ENCODE peak calls at places on chromosomes 13 and 19, in four cellular contexts. B is IMR-90, F is A549, N is HepG2. Z is an unnamed sample.

GRCh38 chr13:23467048-23467931 is 33.8 kb upstream of the SACS start:
- DNase-seq in B (peak), F (no peak), N (no peak), Z (no peak)

GRCh38 chr13:68551701-68552522 is 1321.8 kb upstream of the PCDH9 start:
- DNase-seq in B (no peak), F (no peak), N (no peak), Z (no peak)

GRCh38 chr13:96621634-96622033 is 372.6 kb downstream of the OXGR1 start:
- DNase-seq in B (no peak), F (no peak), N (no peak), Z (no peak)

GRCh38 chr13:113642563-113642962 is 15.4 kb downstream of the ATP4B start:
- DNase-seq in B (no peak), F (no peak), N (no peak), Z (no peak)

GRCh38 chr13:109101550-109102144 is 472.2 kb downstream of the MYO16 start:
- DNase-seq in B (no peak), F (no peak), N (no peak), Z (no peak)

GRCh38 chr19:4557971-4558941 is 1.2 kb downstream of the SEMA6B start:
- DNase-seq in B (no peak), F (no peak), N (no peak), Z (peak)

GRCh38 chr19:2722541-2723344 is 1.6 kb upstream of the DIRAS1 start:
- DNase-seq in B (peak), F (peak), N (no peak), Z (peak)

GRCh38 chr19:1016647-1017114 is 4.2 kb downstream of the TMEM259 start:
- DNase-seq in B (peak), F (no peak), N (no peak), Z (no peak)

GRCh38 chr13:44013666-44014291 is 134.1 kb downstream of the LACC1 start:
- DNase-seq in B (peak), F (no peak), N (no peak), Z (no peak)

GRCh38 chr19:15636026-15636425 is 4.7 kb upstream of the CYP4F3 start:
- DNase-seq in B (no peak), F (no peak), N (no peak), Z (no peak)

GRCh38 chr13:111594606-111595005 is 274.2 kb downstream of the TEX29 start:
- DNase-seq in B (no peak), F (no peak), N (no peak), Z (no peak)

GRCh38 chr19:51354103-51354741 is 12.0 kb downstream of the ETFB start:
- DNase-seq in B (no peak), F (no peak), N (peak), Z (peak)

GRCh38 chr19:47582320-47582909 is 9.5 kb upstream of the ZNF541 start:
- DNase-seq in B (peak), F (no peak), N (no peak), Z (no peak)

GRCh38 chr19:10685210-10685609 is 16.0 kb upstream of the QTRT1 start:
- DNase-seq in B (no peak), F (no peak), N (no peak), Z (no peak)

GRCh38 chr19:1647664-1648155 is 4.7 kb downstream of the TCF3 start:
- DNase-seq in B (no peak), F (no peak), N (no peak), Z (no peak)

DNA sequence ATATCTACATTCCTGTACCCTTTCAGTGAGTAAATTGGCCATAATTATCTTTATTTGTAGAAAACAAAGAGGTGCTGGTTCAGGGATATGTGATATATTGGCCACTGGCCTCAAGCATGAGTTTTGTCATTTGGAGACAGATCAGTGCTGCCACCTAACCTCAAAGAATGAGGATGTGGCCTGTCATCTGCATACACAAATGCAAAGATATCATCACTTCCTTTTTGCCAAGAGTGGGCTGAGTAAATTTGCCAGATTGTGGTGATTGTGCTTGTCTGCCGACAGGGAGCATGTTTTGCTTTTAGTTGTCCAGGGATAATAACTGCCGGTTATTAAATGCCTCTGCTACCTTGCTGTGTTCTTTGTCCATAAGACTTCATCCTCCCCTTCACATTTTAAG is 44.2 kb downstream of the WASF3 start:
- DNase-seq in B (peak), F (no peak), N (no peak), Z (no peak)
- TF ChIP-seq MAZ in B (no peak), F (no peak), N (no peak), Z (no peak)

DNA sequence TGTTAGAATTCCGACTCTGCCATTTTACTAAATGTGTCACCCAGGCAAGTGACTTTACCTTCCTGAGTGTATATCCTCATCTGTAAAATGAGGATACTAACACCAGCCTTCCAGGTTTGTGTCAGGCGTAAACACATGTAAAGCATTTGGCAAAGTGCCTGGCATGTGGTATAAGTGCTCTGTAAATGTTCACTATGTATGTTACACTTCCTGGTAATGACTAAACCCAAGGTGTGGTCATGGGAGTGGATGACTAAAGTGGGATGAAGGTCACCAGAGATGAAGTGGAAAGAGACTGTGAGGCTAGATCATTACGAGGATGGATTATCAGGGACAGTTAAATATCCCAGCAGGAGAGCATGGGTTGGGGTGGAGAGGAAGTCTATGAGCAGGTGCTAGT is 25.6 kb downstream of the DEDD2 start:
- DNase-seq in B (peak), F (peak), N (peak), Z (no peak)
- TF ChIP-seq MAZ in B (no peak), F (no peak), N (no peak), Z (no peak)

GRCh38 chr19:38211206-38211605 is 12.8 kb downstream of the DPF1 start:
- DNase-seq in B (no peak), F (no peak), N (no peak), Z (peak)

GRCh38 chr19:38210458-38210987 is 13.5 kb downstream of the DPF1 start:
- DNase-seq in B (peak), F (no peak), N (no peak), Z (peak)

GRCh38 chr19:38209152-38209551 is 14.9 kb downstream of the DPF1 start:
- DNase-seq in B (no peak), F (no peak), N (no peak), Z (no peak)

GRCh38 chr19:38208571-38208970 is 15.5 kb downstream of the DPF1 start:
- DNase-seq in B (no peak), F (no peak), N (no peak), Z (no peak)

GRCh38 chr19:38209671-38210457 is 14.2 kb downstream of the DPF1 start:
- DNase-seq in B (peak), F (no peak), N (no peak), Z (no peak)
- TF ChIP-seq MAZ in B (peak), F (no peak), N (no peak), Z (no peak)

GRCh38 chr19:13053761-13054604 is 48.7 kb downstream of the LYL1 start:
- DNase-seq in B (peak), F (no peak), N (peak), Z (no peak)

GRCh38 chr19:13054605-13055212 is 47.9 kb downstream of the LYL1 start:
- DNase-seq in B (no peak), F (no peak), N (no peak), Z (no peak)

GRCh38 chr19:13056052-13056660 is 46.5 kb downstream of the LYL1 start:
- DNase-seq in B (peak), F (no peak), N (no peak), Z (no peak)

GRCh38 chr19:13057147-13057572 is 45.5 kb downstream of the LYL1 start:
- DNase-seq in B (no peak), F (no peak), N (peak), Z (no peak)

GRCh38 chr19:13055213-13056051 is 47.2 kb downstream of the LYL1 start:
- DNase-seq in B (peak), F (no peak), N (no peak), Z (no peak)
- TF ChIP-seq MAZ in B (peak), F (no peak), N (no peak), Z (no peak)

DNA sequence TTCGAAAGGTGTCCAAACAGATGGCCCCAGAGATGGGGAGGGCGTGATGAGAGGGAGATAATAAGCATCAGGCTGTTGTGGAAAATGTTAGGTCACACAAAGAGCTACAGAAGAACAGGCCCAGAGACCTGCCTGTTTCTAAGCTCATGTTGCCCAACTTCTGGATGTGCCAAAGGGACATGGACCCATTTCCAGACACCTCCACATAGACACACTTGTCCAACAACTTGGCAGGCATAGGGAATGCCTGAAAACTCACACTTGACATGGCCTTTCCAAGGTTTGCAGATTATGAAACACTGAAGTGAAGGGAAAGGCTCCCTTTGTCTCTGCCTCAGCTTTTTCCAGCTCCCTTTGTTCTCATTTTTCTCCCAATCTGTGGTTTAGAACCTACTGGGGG is 43.5 kb upstream of the CYP2B6 start:
- DNase-seq in B (no peak), F (no peak), N (no peak), Z (no peak)
- TF ChIP-seq MAZ in B (no peak), F (no peak), N (no peak), Z (no peak)

GRCh38 chr13:32986552-32986951 is 29.7 kb upstream of the KL start:
- DNase-seq in B (no peak), F (no peak), N (no peak), Z (no peak)

GRCh38 chr13:32987462-32987861 is 28.8 kb upstream of the KL start:
- DNase-seq in B (no peak), F (no peak), N (no peak), Z (no peak)

GRCh38 chr13:32984857-32985626 is 31.2 kb upstream of the KL start:
- DNase-seq in B (peak), F (peak), N (no peak), Z (no peak)

GRCh38 chr13:32989331-32989730 is 26.9 kb upstream of the KL start:
- DNase-seq in B (no peak), F (no peak), N (no peak), Z (no peak)

GRCh38 chr13:32988588-32989256 is 27.5 kb upstream of the KL start:
- DNase-seq in B (no peak), F (no peak), N (no peak), Z (no peak)
- TF ChIP-seq MAZ in B (no peak), F (no peak), N (no peak), Z (no peak)

Z was measured in K562.